ENCODE peak calls at places on chromosome 3, in ten cellular contexts. Y, V, L, Z, U, B, K, M, N and E are unnamed samples.

GRCh38 chr3:105139851-105140560 is 226.7 kb upstream of the ALCAM start:
- DNase-seq in M (peak; percentile 67), N (no peak), L (no peak), Y (peak; percentile 40), U (no peak), B (no peak), K (no peak), Z (no peak), V (no peak), E (no peak)

GRCh38 chr3:6066397-6066796 is 794.5 kb upstream of the GRM7 start:
- DNase-seq in L (no peak), V (peak; percentile 13), N (no peak), Z (no peak), M (no peak), B (no peak), K (no peak), U (no peak), Y (no peak), E (no peak)

GRCh38 chr3:192422998-192423349 is 304.4 kb downstream of the FGF12 start:
- DNase-seq in M (no peak), Z (no peak), B (no peak), Y (no peak), V (no peak), U (no peak), N (no peak), K (no peak), L (no peak), E (no peak)

GRCh38 chr3:13110678-13111116 is 37.5 kb upstream of the IQSEC1 start:
- DNase-seq in Z (no peak), M (no peak), Y (peak; percentile 20), U (peak; percentile 12), K (no peak), B (peak; percentile 95), V (no peak), L (no peak), N (no peak), E (peak; percentile 69)

GRCh38 chr3:15636028-15636709 is 34.6 kb downstream of the BTD start:
- DNase-seq in N (no peak), V (no peak), U (peak; percentile 61), Z (no peak), K (peak; percentile 96), B (peak; percentile 93), L (peak; percentile 73), Y (peak; percentile 86), M (no peak), E (no peak)

GRCh38 chr3:134675726-134676252 is 25.0 kb upstream of the KY start:
- DNase-seq in M (no peak), U (no peak), K (peak; percentile 41), L (no peak), Z (no peak), B (peak; percentile 50), V (no peak), N (no peak), Y (no peak), E (no peak)

GRCh38 chr3:182978387-182978786 is 2.0 kb downstream of the DCUN1D1 start:
- DNase-seq in U (no peak), K (no peak), Z (no peak), V (no peak), L (no peak), N (no peak), M (no peak), Y (no peak), B (no peak), E (no peak)

GRCh38 chr3:48555231-48555948 is 1.2 kb downstream of the PFKFB4 start:
- DNase-seq in U (peak; percentile 17), Y (peak; percentile 11), L (no peak), B (no peak), V (no peak), N (no peak), Z (no peak), M (no peak), K (no peak), E (no peak)

GRCh38 chr3:150545419-150546225 is 674 bp downstream of the SERP1 start:
- DNase-seq in K (no peak), N (peak; percentile 50), Z (no peak), L (peak; percentile 40), U (peak; percentile 85), B (peak; percentile 38), Y (peak; percentile 50), V (peak; percentile 45), M (no peak), E (peak; percentile 9)

GRCh38 chr3:71478568-71478967 is 105.0 kb downstream of the FOXP1 start:
- DNase-seq in L (no peak), B (peak; percentile 48), Y (no peak), U (no peak), Z (no peak), K (peak; percentile 26), V (no peak), M (no peak), N (no peak), E (peak; percentile 42)

GRCh38 chr3:136852180-136852579 is 9.8 kb upstream of the NCK1 start:
- DNase-seq in U (no peak), Y (no peak), B (no peak), V (no peak), M (no peak), N (no peak), K (no peak), L (no peak), Z (no peak), E (no peak)

GRCh38 chr3:57910988-57911387 is 97.2 kb upstream of the FLNB start:
- DNase-seq in M (no peak), Z (no peak), V (no peak), B (peak; percentile 53), L (no peak), N (no peak), Y (no peak), U (no peak), K (peak; percentile 28), E (no peak)

GRCh38 chr3:120780977-120781376 is 38.4 kb downstream of the GTF2E1 start:
- DNase-seq in L (no peak), K (peak; percentile 93), Z (no peak), U (peak; percentile 43), M (no peak), Y (no peak), V (no peak), B (peak; percentile 95), N (peak; percentile 27), E (no peak)

GRCh38 chr3:132255041-132255745 is 62.0 kb upstream of the ACP3 start:
- DNase-seq in M (no peak), Z (no peak), L (no peak), Y (peak; percentile 73), N (no peak), U (no peak), B (peak; percentile 82), V (no peak), K (peak; percentile 90), E (no peak)

DNA sequence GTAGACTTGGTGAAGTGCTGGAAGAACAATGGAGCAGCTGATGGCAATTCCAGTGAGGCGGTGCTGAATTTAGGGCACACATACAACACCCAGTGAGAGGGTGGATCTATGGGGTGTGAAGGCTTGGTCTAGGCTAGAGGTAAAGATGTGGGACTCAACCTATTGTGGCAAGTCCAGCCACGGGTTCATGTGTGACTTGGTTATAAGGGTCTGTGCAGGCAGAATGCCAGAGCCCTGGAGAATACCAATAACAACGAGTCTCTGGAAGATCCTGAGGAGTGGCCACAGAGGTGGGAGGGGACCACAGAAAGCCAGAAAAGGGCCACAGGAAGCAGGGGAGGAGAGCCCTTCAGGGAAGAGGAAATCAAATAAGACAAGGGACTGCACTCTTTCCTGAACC is 55.0 kb downstream of the VGLL4 start:
- DNase-seq in Z (no peak), U (no peak), B (no peak), N (no peak), V (peak; percentile 8), K (no peak), Y (no peak), M (no peak), L (peak; percentile 26), E (no peak)
- H3K4me1 ChIP-seq in Z (peaks cover 43% of the 10 kb centered on the region), U (peaks cover 47% of the 10 kb centered on the region), B (peaks cover 10% of the 10 kb centered on the region), N (peaks cover 54% of the 10 kb centered on the region), V (peaks cover 51% of the 10 kb centered on the region), K (peaks cover 53% of the 10 kb centered on the region), Y (peaks cover 77% of the 10 kb centered on the region), M (peaks cover 55% of the 10 kb centered on the region), L (peaks cover 27% of the 10 kb centered on the region), E (peaks cover under 1% of the 10 kb centered on the region)

GRCh38 chr3:139312959-139313358 is 30.9 kb upstream of the MRPS22 start:
- DNase-seq in K (peak; percentile 50), Y (peak; percentile 61), V (no peak), U (no peak), L (no peak), Z (no peak), M (peak; percentile 6), N (no peak), B (peak; percentile 64), E (no peak)
- H3K4me1 ChIP-seq in K (peaks cover 29% of the 10 kb centered on the region), Y (peaks cover 33% of the 10 kb centered on the region), V (peaks cover 8% of the 10 kb centered on the region), U (no peaks in the 10 kb centered on the region), L (no peaks in the 10 kb centered on the region), Z (no peaks in the 10 kb centered on the region), M (no peaks in the 10 kb centered on the region), N (no peaks in the 10 kb centered on the region), B (peaks cover 60% of the 10 kb centered on the region), E (no peaks in the 10 kb centered on the region)

GRCh38 chr3:152269423-152270144 is 855 bp downstream of the MBNL1 start:
- DNase-seq in Y (peak; percentile 89), B (peak; percentile 77), U (peak; percentile 40), N (peak; percentile 28), K (peak; percentile 94), L (peak; percentile 85), V (peak; percentile 52), Z (no peak), M (no peak), E (peak; percentile 83)

GRCh38 chr3:152267319-152267689 is 1.4 kb upstream of the MBNL1 start:
- DNase-seq in Z (no peak), V (no peak), K (no peak), Y (no peak), B (no peak), U (no peak), M (no peak), L (no peak), N (no peak), E (no peak)

GRCh38 chr3:152267831-152268500 is 763 bp upstream of the MBNL1 start:
- DNase-seq in L (no peak), N (no peak), M (no peak), K (no peak), Y (peak; percentile 52), U (no peak), B (no peak), Z (no peak), V (no peak), E (no peak)

GRCh38 chr3:152270145-152270870 is 1.6 kb downstream of the MBNL1 start:
- DNase-seq in L (no peak), U (no peak), Y (peak; percentile 67), K (no peak), M (no peak), B (peak; percentile 23), N (no peak), V (peak; percentile 34), Z (no peak), E (no peak)

GRCh38 chr3:152268501-152269422 is at the start of gene MBNL1:
- DNase-seq in L (peak; percentile 82), U (peak; percentile 91), N (peak; percentile 84), M (peak; percentile 91), V (peak; percentile 77), Y (peak; percentile 83), Z (peak; percentile 62), B (peak; percentile 79), K (peak; percentile 70), E (peak; percentile 79)
- H3K4me1 ChIP-seq in L (no peaks in the 10 kb centered on the region), U (peaks cover 7% of the 10 kb centered on the region), N (peaks cover 40% of the 10 kb centered on the region), M (peaks cover 34% of the 10 kb centered on the region), V (peaks cover 40% of the 10 kb centered on the region), Y (peaks cover 60% of the 10 kb centered on the region), Z (peaks cover 18% of the 10 kb centered on the region), B (peaks cover 48% of the 10 kb centered on the region), K (peaks cover 6% of the 10 kb centered on the region), E (peaks cover 55% of the 10 kb centered on the region)

DNA sequence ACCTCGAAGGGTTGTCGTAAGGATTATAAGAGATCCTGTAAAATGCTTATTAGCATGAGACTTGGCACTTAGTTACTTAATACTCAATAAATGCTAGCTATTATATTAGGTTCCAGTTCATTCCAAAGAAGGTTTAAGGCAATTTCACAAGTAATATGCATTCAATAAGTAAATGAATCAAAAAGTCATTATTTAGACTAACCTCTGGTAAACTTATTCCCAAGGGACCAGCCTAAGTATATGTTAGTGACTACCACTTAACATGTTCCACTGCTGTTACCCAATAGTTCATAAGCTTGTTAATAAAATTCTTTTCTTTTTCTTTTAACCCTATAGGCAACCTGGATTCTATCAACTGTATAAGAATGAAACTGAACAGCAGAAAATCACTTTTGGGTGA is 5.1 kb downstream of the PDCD10 start:
- DNase-seq in N (no peak), Y (no peak), K (no peak), L (no peak), Z (no peak), U (no peak), M (no peak), B (no peak), V (no peak), E (no peak)
- H3K4me1 ChIP-seq in N (peaks cover 19% of the 10 kb centered on the region), Y (peaks cover 35% of the 10 kb centered on the region), K (peaks cover 2% of the 10 kb centered on the region), L (no peaks in the 10 kb centered on the region), Z (peaks cover 6% of the 10 kb centered on the region), U (peaks cover 1% of the 10 kb centered on the region), M (peaks cover 22% of the 10 kb centered on the region), B (peaks cover 26% of the 10 kb centered on the region), V (peaks cover 33% of the 10 kb centered on the region), E (peaks cover 66% of the 10 kb centered on the region)